ENCODE peak calls at places on chromosomes 11 and 22, in four cellular contexts. One of them, this sample, is unnamed.

GRCh38 chr22:44335903-44336803 is 23.4 kb upstream of the SHISAL1 start:
- DNase-seq in GM13977: no peak
- DNase-seq in anterior cingulate cortex: no peak
- DNase-seq in stimulated activated CD4-positive, alpha-beta T cell treated with anti-CD3 and anti-CD28 coated beads, Interleukin-4, amount 100 ng/mL, for 48 hours: no peak
- DNase-seq in this sample: peak

GRCh38 chr22:46042786-46043185 is 65.8 kb upstream of the WNT7B start:
- DNase-seq in stimulated activated CD4-positive, alpha-beta T cell treated with anti-CD3 and anti-CD28 coated beads, Interleukin-4, amount 100 ng/mL, for 48 hours: no peak
- DNase-seq in anterior cingulate cortex: no peak
- DNase-seq in GM13977: no peak
- DNase-seq in this sample: no peak

GRCh38 chr22:24422078-24422665 is 5.2 kb upstream of the ADORA2A start:
- DNase-seq in anterior cingulate cortex: no peak
- DNase-seq in stimulated activated CD4-positive, alpha-beta T cell treated with anti-CD3 and anti-CD28 coated beads, Interleukin-4, amount 100 ng/mL, for 48 hours: no peak
- DNase-seq in GM13977: no peak
- DNase-seq in this sample: no peak

GRCh38 chr11:64401775-64402174 is 42.8 kb downstream of the RPS6KA4 start:
- DNase-seq in anterior cingulate cortex: no peak
- DNase-seq in GM13977: no peak
- DNase-seq in stimulated activated CD4-positive, alpha-beta T cell treated with anti-CD3 and anti-CD28 coated beads, Interleukin-4, amount 100 ng/mL, for 48 hours: no peak
- DNase-seq in this sample: no peak

GRCh38 chr11:130576146-130576545 is 127.7 kb downstream of the ADAMTS15 start:
- DNase-seq in anterior cingulate cortex: no peak
- DNase-seq in stimulated activated CD4-positive, alpha-beta T cell treated with anti-CD3 and anti-CD28 coated beads, Interleukin-4, amount 100 ng/mL, for 48 hours: no peak
- DNase-seq in GM13977: no peak
- DNase-seq in this sample: no peak

GRCh38 chr11:1410366-1411291 is 20.9 kb downstream of the BRSK2 start:
- DNase-seq in stimulated activated CD4-positive, alpha-beta T cell treated with anti-CD3 and anti-CD28 coated beads, Interleukin-4, amount 100 ng/mL, for 48 hours: no peak
- DNase-seq in anterior cingulate cortex: peak
- DNase-seq in GM13977: no peak
- DNase-seq in this sample: no peak

GRCh38 chr11:77668760-77669159 is 31.2 kb upstream of the CLNS1A start:
- DNase-seq in GM13977: no peak
- DNase-seq in stimulated activated CD4-positive, alpha-beta T cell treated with anti-CD3 and anti-CD28 coated beads, Interleukin-4, amount 100 ng/mL, for 48 hours: no peak
- DNase-seq in anterior cingulate cortex: no peak
- DNase-seq in this sample: no peak

GRCh38 chr11:115052601-115053000 is 374.3 kb downstream of the NXPE2 start:
- DNase-seq in GM13977: no peak
- DNase-seq in anterior cingulate cortex: no peak
- DNase-seq in stimulated activated CD4-positive, alpha-beta T cell treated with anti-CD3 and anti-CD28 coated beads, Interleukin-4, amount 100 ng/mL, for 48 hours: no peak
- DNase-seq in this sample: no peak

GRCh38 chr11:87347441-87347840 is 309.7 kb downstream of the TMEM135 start:
- DNase-seq in GM13977: no peak
- DNase-seq in stimulated activated CD4-positive, alpha-beta T cell treated with anti-CD3 and anti-CD28 coated beads, Interleukin-4, amount 100 ng/mL, for 48 hours: no peak
- DNase-seq in anterior cingulate cortex: no peak
- DNase-seq in this sample: no peak

GRCh38 chr11:68003846-68004550 is at the start of gene UNC93B1:
- DNase-seq in stimulated activated CD4-positive, alpha-beta T cell treated with anti-CD3 and anti-CD28 coated beads, Interleukin-4, amount 100 ng/mL, for 48 hours: peak
- DNase-seq in GM13977: peak
- DNase-seq in anterior cingulate cortex: peak
- DNase-seq in this sample: peak

GRCh38 chr11:84310261-84310660 is 1024.1 kb upstream of the CCDC90B start:
- DNase-seq in anterior cingulate cortex: no peak
- DNase-seq in stimulated activated CD4-positive, alpha-beta T cell treated with anti-CD3 and anti-CD28 coated beads, Interleukin-4, amount 100 ng/mL, for 48 hours: no peak
- DNase-seq in GM13977: no peak
- DNase-seq in this sample: no peak

GRCh38 chr22:29031236-29031982 is 30.2 kb downstream of the C22orf31 start:
- DNase-seq in GM13977: no peak
- DNase-seq in stimulated activated CD4-positive, alpha-beta T cell treated with anti-CD3 and anti-CD28 coated beads, Interleukin-4, amount 100 ng/mL, for 48 hours: no peak
- DNase-seq in anterior cingulate cortex: no peak
- DNase-seq in this sample: peak

GRCh38 chr22:49480896-49481650 is 346.6 kb downstream of the BRD1 start:
- DNase-seq in GM13977: no peak
- DNase-seq in anterior cingulate cortex: no peak
- DNase-seq in stimulated activated CD4-positive, alpha-beta T cell treated with anti-CD3 and anti-CD28 coated beads, Interleukin-4, amount 100 ng/mL, for 48 hours: no peak
- DNase-seq in this sample: no peak

GRCh38 chr22:23767673-23768548 is at the start of gene CHCHD10:
- DNase-seq in anterior cingulate cortex: peak
- DNase-seq in GM13977: peak
- DNase-seq in stimulated activated CD4-positive, alpha-beta T cell treated with anti-CD3 and anti-CD28 coated beads, Interleukin-4, amount 100 ng/mL, for 48 hours: peak
- DNase-seq in this sample: no peak

GRCh38 chr11:19934828-19935259 is 222.2 kb downstream of the NAV2 start:
- DNase-seq in GM13977: no peak
- DNase-seq in stimulated activated CD4-positive, alpha-beta T cell treated with anti-CD3 and anti-CD28 coated beads, Interleukin-4, amount 100 ng/mL, for 48 hours: no peak
- DNase-seq in anterior cingulate cortex: no peak
- DNase-seq in this sample: no peak

GRCh38 chr11:98155696-98156095 is 865.1 kb upstream of the CNTN5 start:
- DNase-seq in anterior cingulate cortex: no peak
- DNase-seq in GM13977: no peak
- DNase-seq in stimulated activated CD4-positive, alpha-beta T cell treated with anti-CD3 and anti-CD28 coated beads, Interleukin-4, amount 100 ng/mL, for 48 hours: no peak
- DNase-seq in this sample: no peak

GRCh38 chr11:133894956-133895549 is 49.7 kb upstream of the SPATA19 start:
- DNase-seq in stimulated activated CD4-positive, alpha-beta T cell treated with anti-CD3 and anti-CD28 coated beads, Interleukin-4, amount 100 ng/mL, for 48 hours: no peak
- DNase-seq in GM13977: peak
- DNase-seq in anterior cingulate cortex: no peak
- DNase-seq in this sample: no peak

GRCh38 chr11:105609341-105609781 is 512 bp upstream of the GRIA4 start:
- DNase-seq in anterior cingulate cortex: no peak
- DNase-seq in GM13977: peak
- DNase-seq in stimulated activated CD4-positive, alpha-beta T cell treated with anti-CD3 and anti-CD28 coated beads, Interleukin-4, amount 100 ng/mL, for 48 hours: no peak
- DNase-seq in this sample: peak

GRCh38 chr11:66727883-66728759 is 895 bp downstream of the SPTBN2 start:
- DNase-seq in GM13977: peak
- DNase-seq in anterior cingulate cortex: no peak
- DNase-seq in stimulated activated CD4-positive, alpha-beta T cell treated with anti-CD3 and anti-CD28 coated beads, Interleukin-4, amount 100 ng/mL, for 48 hours: no peak
- DNase-seq in this sample: no peak

GRCh38 chr22:44718418-44718817 is 16.4 kb downstream of the PRR5 start:
- DNase-seq in stimulated activated CD4-positive, alpha-beta T cell treated with anti-CD3 and anti-CD28 coated beads, Interleukin-4, amount 100 ng/mL, for 48 hours: no peak
- DNase-seq in GM13977: no peak
- DNase-seq in anterior cingulate cortex: no peak
- DNase-seq in this sample: no peak

GRCh38 chr22:19756288-19757128 is 4.1 kb upstream of the TBX1 start:
- DNase-seq in GM13977: peak
- DNase-seq in anterior cingulate cortex: no peak
- DNase-seq in stimulated activated CD4-positive, alpha-beta T cell treated with anti-CD3 and anti-CD28 coated beads, Interleukin-4, amount 100 ng/mL, for 48 hours: peak
- DNase-seq in this sample: peak

GRCh38 chr11:112570335-112570734 is 309.7 kb upstream of the PLET1 start:
- DNase-seq in anterior cingulate cortex: no peak
- DNase-seq in GM13977: no peak
- DNase-seq in stimulated activated CD4-positive, alpha-beta T cell treated with anti-CD3 and anti-CD28 coated beads, Interleukin-4, amount 100 ng/mL, for 48 hours: no peak
- DNase-seq in this sample: no peak

GRCh38 chr11:131889760-131890620 is 519.6 kb downstream of the NTM start:
- DNase-seq in stimulated activated CD4-positive, alpha-beta T cell treated with anti-CD3 and anti-CD28 coated beads, Interleukin-4, amount 100 ng/mL, for 48 hours: no peak
- DNase-seq in GM13977: no peak
- DNase-seq in anterior cingulate cortex: no peak
- DNase-seq in this sample: no peak

GRCh38 chr11:64069401-64070300 is 33.9 kb downstream of the FLRT1 start:
- DNase-seq in anterior cingulate cortex: no peak
- DNase-seq in GM13977: no peak
- DNase-seq in stimulated activated CD4-positive, alpha-beta T cell treated with anti-CD3 and anti-CD28 coated beads, Interleukin-4, amount 100 ng/mL, for 48 hours: no peak
- DNase-seq in this sample: no peak

GRCh38 chr22:32217465-32217864 is 12.6 kb upstream of the RFPL2 start:
- DNase-seq in GM13977: no peak
- DNase-seq in stimulated activated CD4-positive, alpha-beta T cell treated with anti-CD3 and anti-CD28 coated beads, Interleukin-4, amount 100 ng/mL, for 48 hours: no peak
- DNase-seq in anterior cingulate cortex: no peak
- DNase-seq in this sample: no peak

GRCh38 chr11:88575876-88576275 is 238.3 kb upstream of the CTSC start:
- DNase-seq in GM13977: no peak
- DNase-seq in anterior cingulate cortex: no peak
- DNase-seq in stimulated activated CD4-positive, alpha-beta T cell treated with anti-CD3 and anti-CD28 coated beads, Interleukin-4, amount 100 ng/mL, for 48 hours: no peak
- DNase-seq in this sample: no peak

GRCh38 chr11:73317373-73317772 is 9.3 kb downstream of the ARHGEF17 start:
- DNase-seq in GM13977: no peak
- DNase-seq in stimulated activated CD4-positive, alpha-beta T cell treated with anti-CD3 and anti-CD28 coated beads, Interleukin-4, amount 100 ng/mL, for 48 hours: no peak
- DNase-seq in anterior cingulate cortex: peak
- DNase-seq in this sample: no peak

GRCh38 chr11:76120513-76121081 is 85.7 kb downstream of the WNT11 start:
- DNase-seq in stimulated activated CD4-positive, alpha-beta T cell treated with anti-CD3 and anti-CD28 coated beads, Interleukin-4, amount 100 ng/mL, for 48 hours: no peak
- DNase-seq in anterior cingulate cortex: no peak
- DNase-seq in GM13977: no peak
- DNase-seq in this sample: no peak